ENCODE peak calls at places on chromosome 17, in seven cellular contexts. One of them, this sample, is unnamed.

GRCh38 chr17:21371511-21372081 is 4.6 kb upstream of the KCNJ12 start:
- DNase-seq in neuronal stem cell: no peak
- DNase-seq in mesendoderm: no peak
- DNase-seq in mesenchymal stem cell: no peak
- DNase-seq in H1: no peak
- DNase-seq in IMR-90: no peak
- DNase-seq in trophoblast cell: no peak
- DNase-seq in this sample: no peak

GRCh38 chr17:33562792-33563191 is 269.7 kb upstream of the ASIC2 start:
- DNase-seq in IMR-90: no peak
- DNase-seq in H1: no peak
- DNase-seq in trophoblast cell: no peak
- DNase-seq in mesendoderm: peak
- DNase-seq in neuronal stem cell: no peak
- DNase-seq in mesenchymal stem cell: no peak
- DNase-seq in this sample: peak

GRCh38 chr17:27322690-27323508 is 29.0 kb downstream of the WSB1 start:
- DNase-seq in mesenchymal stem cell: no peak
- DNase-seq in mesendoderm: no peak
- DNase-seq in neuronal stem cell: no peak
- DNase-seq in trophoblast cell: no peak
- DNase-seq in IMR-90: no peak
- DNase-seq in H1: peak
- DNase-seq in this sample: peak

GRCh38 chr17:57215317-57215716 is 41.0 kb upstream of the MSI2 start:
- DNase-seq in H1: no peak
- DNase-seq in mesendoderm: no peak
- DNase-seq in mesenchymal stem cell: peak
- DNase-seq in IMR-90: no peak
- DNase-seq in neuronal stem cell: no peak
- DNase-seq in trophoblast cell: no peak
- DNase-seq in this sample: no peak

GRCh38 chr17:16363749-16364536 is 10.7 kb upstream of the CENPV start:
- DNase-seq in neuronal stem cell: peak
- DNase-seq in mesenchymal stem cell: peak
- DNase-seq in H1: peak
- DNase-seq in IMR-90: peak
- DNase-seq in mesendoderm: peak
- DNase-seq in trophoblast cell: peak
- DNase-seq in this sample: peak

GRCh38 chr17:66915204-66915611 is 49.3 kb upstream of the CACNG4 start:
- DNase-seq in H1: no peak
- DNase-seq in mesenchymal stem cell: no peak
- DNase-seq in IMR-90: no peak
- DNase-seq in trophoblast cell: no peak
- DNase-seq in neuronal stem cell: no peak
- DNase-seq in mesendoderm: no peak
- DNase-seq in this sample: peak

GRCh38 chr17:5628262-5628661 is 44.0 kb upstream of the NLRP1 start:
- DNase-seq in mesendoderm: no peak
- DNase-seq in trophoblast cell: no peak
- DNase-seq in mesenchymal stem cell: no peak
- DNase-seq in H1: no peak
- DNase-seq in neuronal stem cell: no peak
- DNase-seq in IMR-90: no peak
- DNase-seq in this sample: no peak

GRCh38 chr17:61490540-61490975 is 38.3 kb downstream of the TBX4 start:
- DNase-seq in trophoblast cell: peak
- DNase-seq in mesenchymal stem cell: peak
- DNase-seq in neuronal stem cell: no peak
- DNase-seq in mesendoderm: no peak
- DNase-seq in IMR-90: peak
- DNase-seq in H1: no peak
- DNase-seq in this sample: no peak

GRCh38 chr17:17964710-17965109 is 7.5 kb downstream of the TOM1L2 start:
- DNase-seq in trophoblast cell: no peak
- DNase-seq in mesendoderm: no peak
- DNase-seq in neuronal stem cell: no peak
- DNase-seq in mesenchymal stem cell: no peak
- DNase-seq in IMR-90: no peak
- DNase-seq in H1: no peak
- DNase-seq in this sample: no peak

GRCh38 chr17:8922451-8922850 is 43.1 kb downstream of the PIK3R5 start:
- DNase-seq in trophoblast cell: peak
- DNase-seq in IMR-90: peak
- DNase-seq in mesenchymal stem cell: peak
- DNase-seq in mesendoderm: no peak
- DNase-seq in neuronal stem cell: no peak
- DNase-seq in H1: no peak
- DNase-seq in this sample: no peak

GRCh38 chr17:72850410-72850809 is 242.1 kb downstream of the SLC39A11 start:
- DNase-seq in neuronal stem cell: no peak
- DNase-seq in mesendoderm: no peak
- DNase-seq in H1: no peak
- DNase-seq in trophoblast cell: no peak
- DNase-seq in mesenchymal stem cell: no peak
- DNase-seq in IMR-90: peak
- DNase-seq in this sample: no peak

GRCh38 chr17:34133350-34133749 is 121.7 kb upstream of the CCL2 start:
- DNase-seq in mesenchymal stem cell: no peak
- DNase-seq in neuronal stem cell: no peak
- DNase-seq in IMR-90: no peak
- DNase-seq in H1: no peak
- DNase-seq in trophoblast cell: no peak
- DNase-seq in mesendoderm: no peak
- DNase-seq in this sample: no peak

GRCh38 chr17:56744721-56745120 is 89.0 kb downstream of the C17orf67 start:
- DNase-seq in mesendoderm: no peak
- DNase-seq in IMR-90: no peak
- DNase-seq in trophoblast cell: no peak
- DNase-seq in mesenchymal stem cell: no peak
- DNase-seq in H1: no peak
- DNase-seq in neuronal stem cell: no peak
- DNase-seq in this sample: no peak

GRCh38 chr17:3049705-3050295 is 13.6 kb downstream of the OR1D5 start:
- DNase-seq in H1: peak
- DNase-seq in trophoblast cell: no peak
- DNase-seq in IMR-90: no peak
- DNase-seq in mesendoderm: peak
- DNase-seq in mesenchymal stem cell: no peak
- DNase-seq in neuronal stem cell: no peak
- DNase-seq in this sample: peak

GRCh38 chr17:42288078-42288984 is at the start of gene STAT5A:
- DNase-seq in neuronal stem cell: no peak
- DNase-seq in trophoblast cell: peak
- DNase-seq in IMR-90: peak
- DNase-seq in mesendoderm: peak
- DNase-seq in H1: peak
- DNase-seq in mesenchymal stem cell: peak
- DNase-seq in this sample: peak

GRCh38 chr17:42291136-42291535 is 2.8 kb downstream of the STAT5A start:
- DNase-seq in neuronal stem cell: no peak
- DNase-seq in mesenchymal stem cell: no peak
- DNase-seq in H1: no peak
- DNase-seq in mesendoderm: no peak
- DNase-seq in trophoblast cell: no peak
- DNase-seq in IMR-90: no peak
- DNase-seq in this sample: peak

GRCh38 chr17:42289863-42290165 is 1.5 kb downstream of the STAT5A start:
- DNase-seq in mesendoderm: no peak
- DNase-seq in trophoblast cell: no peak
- DNase-seq in H1: no peak
- DNase-seq in neuronal stem cell: no peak
- DNase-seq in mesenchymal stem cell: no peak
- DNase-seq in IMR-90: no peak
- DNase-seq in this sample: no peak

GRCh38 chr17:42288985-42289862 is 926 bp downstream of the STAT5A start:
- DNase-seq in H1: peak
- DNase-seq in trophoblast cell: no peak
- DNase-seq in neuronal stem cell: no peak
- DNase-seq in mesenchymal stem cell: no peak
- DNase-seq in IMR-90: no peak
- DNase-seq in mesendoderm: no peak
- DNase-seq in this sample: peak

DNA sequence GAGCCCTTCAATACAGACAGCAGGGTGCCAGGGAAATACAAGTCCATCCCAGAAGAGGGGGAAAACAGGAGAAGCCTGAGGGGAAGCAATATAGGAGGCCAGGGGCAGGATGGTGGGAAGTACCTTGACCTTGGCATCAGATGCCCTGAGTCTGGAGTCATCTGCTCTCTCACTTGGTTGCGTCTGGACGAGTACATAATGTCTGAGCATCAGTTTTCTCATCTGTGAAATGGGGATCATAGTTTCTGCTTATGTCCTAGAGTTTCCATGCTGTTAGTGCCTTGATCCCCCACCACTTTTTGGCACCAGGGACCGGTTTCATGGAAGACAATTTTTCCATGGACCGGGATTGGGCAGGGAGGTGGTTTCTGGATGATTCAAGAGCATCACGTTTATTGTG is 2.3 kb downstream of the STAT5A start:
- DNase-seq in IMR-90: no peak
- DNase-seq in trophoblast cell: no peak
- DNase-seq in mesendoderm: no peak
- DNase-seq in H1: no peak
- DNase-seq in mesenchymal stem cell: no peak
- DNase-seq in neuronal stem cell: no peak
- DNase-seq in this sample: peak
- H2AK5ac ChIP-seq in IMR-90: no peak
- H2AK5ac ChIP-seq in trophoblast cell: no peak
- H2AK5ac ChIP-seq in mesendoderm: no peak
- H2AK5ac ChIP-seq in H1: no peak
- H2AK5ac ChIP-seq in mesenchymal stem cell: no peak
- H2AK5ac ChIP-seq in neuronal stem cell: no peak
- H2AK5ac ChIP-seq in this sample: no peak

DNA sequence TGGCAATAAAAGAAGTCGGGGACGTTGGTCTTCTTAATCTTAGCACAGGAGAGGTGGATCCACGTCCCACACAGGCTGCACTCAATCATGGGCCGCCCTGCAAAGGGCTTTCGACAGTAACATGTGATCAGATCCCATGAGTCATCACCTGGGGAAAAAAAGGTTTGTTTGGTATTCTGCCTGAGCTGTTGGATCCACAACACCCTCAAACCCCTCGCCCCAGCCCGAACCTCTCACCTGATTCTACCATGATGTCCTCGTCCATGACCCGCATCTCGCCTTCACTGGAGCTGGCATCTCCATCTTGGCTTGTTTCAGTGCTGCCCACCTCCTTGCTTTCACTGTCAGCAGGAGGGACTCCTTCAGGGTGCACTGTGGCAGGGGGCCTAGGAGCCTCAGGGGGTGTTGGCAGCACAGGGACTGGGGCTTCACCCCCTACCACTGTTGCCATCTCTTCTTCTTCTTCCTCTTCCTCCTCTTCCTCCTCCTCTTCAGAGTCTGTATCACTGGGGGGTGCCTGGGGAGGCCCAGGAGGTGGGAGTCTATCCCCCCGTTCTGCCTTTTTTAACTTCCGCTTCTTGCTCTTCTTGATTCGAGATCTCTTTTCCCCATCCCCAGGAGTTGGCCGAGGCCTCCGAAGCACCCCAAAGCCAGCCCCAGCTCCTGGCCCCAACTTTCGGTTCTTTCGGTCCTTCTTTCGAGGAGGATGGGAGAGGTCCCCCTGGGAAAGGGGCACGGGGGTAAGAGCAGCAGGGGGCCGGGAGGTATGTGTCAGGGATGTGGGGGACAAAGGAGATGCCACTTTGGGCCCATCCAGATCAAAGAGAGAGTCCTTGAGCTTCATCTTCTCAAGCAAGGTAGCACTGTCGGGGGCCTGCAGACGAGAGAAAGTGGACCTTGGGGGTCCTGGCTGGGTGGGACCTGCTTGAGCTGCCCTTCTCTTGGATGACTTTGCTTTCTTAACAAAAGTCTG is 1.7 kb upstream of the DVL2 start:
- DNase-seq in neuronal stem cell: no peak
- DNase-seq in mesendoderm: no peak
- DNase-seq in trophoblast cell: no peak
- DNase-seq in IMR-90: peak
- DNase-seq in mesenchymal stem cell: peak
- DNase-seq in H1: no peak
- DNase-seq in this sample: peak
- H2AK5ac ChIP-seq in neuronal stem cell: no peak
- H2AK5ac ChIP-seq in mesendoderm: no peak
- H2AK5ac ChIP-seq in trophoblast cell: no peak
- H2AK5ac ChIP-seq in IMR-90: no peak
- H2AK5ac ChIP-seq in mesenchymal stem cell: no peak
- H2AK5ac ChIP-seq in H1: no peak
- H2AK5ac ChIP-seq in this sample: no peak

DNA sequence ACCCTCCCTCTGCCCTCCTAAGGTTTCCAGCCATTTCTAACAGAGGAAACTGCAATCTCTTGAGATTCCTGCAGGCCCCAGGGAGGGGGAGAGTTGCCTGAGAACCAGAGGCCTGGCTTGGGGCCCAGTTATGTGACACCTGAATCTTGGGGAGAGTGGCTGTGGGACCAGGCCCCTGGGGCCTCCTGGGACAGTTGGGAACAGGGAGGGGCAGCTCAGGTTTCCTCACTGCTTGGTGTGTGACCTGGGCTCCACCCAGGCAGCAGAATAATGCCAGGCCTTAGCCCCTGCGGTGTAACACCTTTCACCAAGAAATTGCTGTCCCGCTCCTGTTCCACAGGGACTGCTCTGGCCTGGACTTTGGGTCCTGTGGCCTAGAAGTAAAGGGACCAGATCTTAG is 44.3 kb upstream of the CRHR1 start:
- DNase-seq in H1: no peak
- DNase-seq in IMR-90: no peak
- DNase-seq in mesenchymal stem cell: no peak
- DNase-seq in mesendoderm: no peak
- DNase-seq in neuronal stem cell: no peak
- DNase-seq in trophoblast cell: no peak
- DNase-seq in this sample: no peak
- H2AK5ac ChIP-seq in H1: no peak
- H2AK5ac ChIP-seq in IMR-90: no peak
- H2AK5ac ChIP-seq in mesenchymal stem cell: no peak
- H2AK5ac ChIP-seq in mesendoderm: no peak
- H2AK5ac ChIP-seq in neuronal stem cell: no peak
- H2AK5ac ChIP-seq in trophoblast cell: no peak
- H2AK5ac ChIP-seq in this sample: no peak

GRCh38 chr17:58246104-58246740 is 7.8 kb downstream of the LPO start:
- DNase-seq in trophoblast cell: no peak
- DNase-seq in mesenchymal stem cell: no peak
- DNase-seq in IMR-90: no peak
- DNase-seq in H1: no peak
- DNase-seq in neuronal stem cell: no peak
- DNase-seq in mesendoderm: no peak
- DNase-seq in this sample: peak

GRCh38 chr17:58248955-58249269 is 10.5 kb downstream of the LPO start:
- DNase-seq in trophoblast cell: no peak
- DNase-seq in IMR-90: no peak
- DNase-seq in mesendoderm: no peak
- DNase-seq in H1: no peak
- DNase-seq in mesenchymal stem cell: no peak
- DNase-seq in neuronal stem cell: no peak
- DNase-seq in this sample: no peak

GRCh38 chr17:58245428-58246103 is 7.2 kb downstream of the LPO start:
- DNase-seq in mesendoderm: no peak
- DNase-seq in neuronal stem cell: no peak
- DNase-seq in H1: no peak
- DNase-seq in mesenchymal stem cell: no peak
- DNase-seq in IMR-90: peak
- DNase-seq in trophoblast cell: no peak
- DNase-seq in this sample: no peak

GRCh38 chr17:58249270-58250133 is 11.1 kb downstream of the LPO start:
- DNase-seq in mesendoderm: peak
- DNase-seq in mesenchymal stem cell: peak
- DNase-seq in H1: peak
- DNase-seq in trophoblast cell: peak
- DNase-seq in IMR-90: peak
- DNase-seq in neuronal stem cell: peak
- DNase-seq in this sample: peak

GRCh38 chr17:58247511-58248363 is 9.4 kb downstream of the LPO start:
- DNase-seq in H1: no peak
- DNase-seq in trophoblast cell: no peak
- DNase-seq in mesendoderm: no peak
- DNase-seq in neuronal stem cell: no peak
- DNase-seq in mesenchymal stem cell: no peak
- DNase-seq in IMR-90: no peak
- DNase-seq in this sample: no peak
- H2AK5ac ChIP-seq in H1: no peak
- H2AK5ac ChIP-seq in trophoblast cell: no peak
- H2AK5ac ChIP-seq in mesendoderm: no peak
- H2AK5ac ChIP-seq in neuronal stem cell: no peak
- H2AK5ac ChIP-seq in mesenchymal stem cell: no peak
- H2AK5ac ChIP-seq in IMR-90: no peak
- H2AK5ac ChIP-seq in this sample: no peak